ENCODE peak calls at places on chromosomes 4 and X, in eight cellular contexts. D, V, W, R, J, L, G and C are unnamed samples.
A peak's percentile ranks its signal among the peaks of the same experiment; 100 is the strongest.

GRCh38 chr4:10063544-10064300 is 42.4 kb upstream of the SLC2A9 start:
- DNase-seq in D (no peak), V (peak; percentile 25), W (peak; percentile 88), R (no peak), J (peak; percentile 41), L (peak; percentile 64), G (peak; percentile 44), C (peak; percentile 70)

GRCh38 chr4:118910221-118910620 is 21.6 kb downstream of the SYNPO2 start:
- DNase-seq in D (no peak), V (no peak), W (no peak), R (no peak), J (no peak), L (no peak), G (no peak), C (peak; percentile 16)

GRCh38 chr4:56082809-56083208 is 134.1 kb downstream of the CEP135 start:
- DNase-seq in D (no peak), V (no peak), W (no peak), R (no peak), J (no peak), L (no peak), G (no peak), C (no peak)

GRCh38 chr4:165971941-165972340 is 98.9 kb downstream of the TLL1 start:
- DNase-seq in D (no peak), V (peak; percentile 66), W (no peak), R (no peak), J (no peak), L (no peak), G (peak; percentile 90), C (peak; percentile 87)

GRCh38 chr4:109576462-109576861 is 16.4 kb downstream of the MCUB start:
- DNase-seq in D (no peak), V (no peak), W (peak; percentile 10), R (no peak), J (no peak), L (no peak), G (no peak), C (no peak)

GRCh38 chr4:101414496-101414895 is 67.2 kb upstream of the PPP3CA start:
- DNase-seq in D (no peak), V (no peak), W (no peak), R (no peak), J (no peak), L (no peak), G (no peak), C (no peak)

GRCh38 chr4:53764761-53765490 is 173.6 kb upstream of the LNX1 start:
- DNase-seq in D (no peak), V (no peak), W (peak; percentile 32), R (no peak), J (no peak), L (peak; percentile 31), G (no peak), C (no peak)

GRCh38 chr4:14167876-14168510 is 540.5 kb upstream of the BOD1L1 start:
- DNase-seq in D (no peak), V (peak; percentile 58), W (peak; percentile 47), R (no peak), J (no peak), L (peak; percentile 9), G (peak; percentile 83), C (peak; percentile 84)

GRCh38 chr4:17111959-17112659 is 213.7 kb upstream of the LDB2 start:
- DNase-seq in D (no peak), V (no peak), W (peak; percentile 21), R (no peak), J (peak; percentile 31), L (no peak), G (no peak), C (no peak)

GRCh38 chrX:115018040-115018647 is 728 bp upstream of the IL13RA2 start:
- DNase-seq in D (no peak), V (no peak), W (peak; percentile 33), R (no peak), J (no peak), L (peak; percentile 11), G (no peak), C (no peak)

DNA sequence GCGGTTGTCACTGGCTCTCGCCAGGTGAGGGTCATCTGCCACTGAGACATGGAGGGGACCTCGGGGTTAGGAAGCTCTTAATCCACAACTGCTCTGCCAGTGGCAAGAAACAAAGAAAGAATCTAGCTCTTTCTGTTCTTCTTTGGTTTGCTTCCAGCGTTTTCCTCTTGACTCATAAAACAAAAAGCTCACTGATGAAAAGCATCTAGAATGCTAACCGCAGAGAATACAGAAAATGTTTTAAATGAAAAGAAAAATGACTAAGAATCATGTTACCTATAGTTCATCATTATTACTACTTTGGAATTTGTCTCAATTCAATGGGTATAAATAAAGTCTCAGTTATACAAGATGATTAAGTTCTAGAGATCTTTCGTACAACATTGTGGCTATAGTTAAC is 274.8 kb upstream of the TENM3 start:
- DNase-seq in D (no peak), V (peak; percentile 13), W (peak; percentile 60), R (no peak), J (no peak), L (peak; percentile 35), G (no peak), C (peak; percentile 77)
- H3K9ac ChIP-seq in D (no peak overlapping the region), V (no peak overlapping the region), W (no peak overlapping the region), R (no peak overlapping the region), J (no peak overlapping the region), L (no peak overlapping the region), G (no peak overlapping the region), C (peak overlapping the region; percentile 38)

DNA sequence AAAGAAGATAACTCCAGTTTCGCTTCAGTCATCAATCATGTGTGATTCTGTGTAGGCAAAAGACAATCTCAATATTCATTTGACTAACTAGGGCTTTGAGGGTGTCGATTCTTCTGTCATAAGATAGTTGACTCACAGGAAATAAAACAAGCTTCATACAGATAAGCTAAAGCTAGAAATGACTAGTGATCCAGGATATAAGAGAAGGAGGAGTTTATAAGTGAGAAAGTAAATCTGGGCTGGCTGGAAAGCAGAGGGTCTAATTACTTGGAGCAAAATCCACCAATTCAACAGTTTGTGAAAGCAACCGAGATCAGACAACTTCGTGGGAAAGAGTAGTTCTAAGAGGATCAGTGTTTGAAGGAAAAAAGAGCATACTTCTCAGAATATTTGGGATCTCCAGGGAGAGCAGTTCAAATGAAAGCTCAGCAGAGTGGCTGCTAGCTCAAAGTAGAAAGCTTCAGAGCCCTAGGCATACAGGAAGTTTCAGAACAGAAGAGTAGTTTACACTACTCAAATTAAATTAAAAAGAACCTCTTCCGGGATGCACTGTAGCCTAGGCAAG is 429.3 kb downstream of the INPP4B start:
- DNase-seq in D (no peak), V (no peak), W (peak; percentile 52), R (no peak), J (no peak), L (peak; percentile 15), G (peak; percentile 26), C (peak; percentile 72)
- H3K9ac ChIP-seq in D (no peak overlapping the region), V (peak overlapping the region; percentile 13), W (no peak overlapping the region), R (no peak overlapping the region), J (no peak overlapping the region), L (no peak overlapping the region), G (no peak overlapping the region), C (peak overlapping the region; percentile 37)

DNA sequence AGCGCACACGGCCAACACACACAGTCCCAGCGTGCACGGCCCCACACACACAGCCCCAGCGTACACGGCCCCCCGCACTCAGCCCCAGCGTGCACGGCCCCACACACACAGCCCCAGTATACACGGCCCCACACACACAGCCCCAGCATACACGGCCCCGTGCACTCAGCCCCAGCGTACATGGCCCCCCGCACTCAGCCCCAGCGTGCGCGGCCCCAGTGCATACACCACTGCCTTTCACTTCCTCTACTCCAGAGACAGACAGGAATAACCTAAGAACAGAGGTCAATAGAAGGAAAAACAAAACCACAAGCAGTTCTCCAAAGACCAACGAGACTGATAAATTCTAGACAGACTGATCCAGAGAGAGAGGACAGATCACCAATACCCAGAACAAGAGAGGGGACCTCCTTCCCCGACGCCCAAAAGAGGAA is 17.1 kb downstream of the GAK start:
- DNase-seq in D (no peak), V (no peak), W (no peak), R (no peak), J (no peak), L (no peak), G (no peak), C (no peak)
- H3K9ac ChIP-seq in D (no peak overlapping the region), V (no peak overlapping the region), W (peak overlapping the region; percentile 30), R (no peak overlapping the region), J (peak overlapping the region; percentile 44), L (no peak overlapping the region), G (no peak overlapping the region), C (no peak overlapping the region)

DNA sequence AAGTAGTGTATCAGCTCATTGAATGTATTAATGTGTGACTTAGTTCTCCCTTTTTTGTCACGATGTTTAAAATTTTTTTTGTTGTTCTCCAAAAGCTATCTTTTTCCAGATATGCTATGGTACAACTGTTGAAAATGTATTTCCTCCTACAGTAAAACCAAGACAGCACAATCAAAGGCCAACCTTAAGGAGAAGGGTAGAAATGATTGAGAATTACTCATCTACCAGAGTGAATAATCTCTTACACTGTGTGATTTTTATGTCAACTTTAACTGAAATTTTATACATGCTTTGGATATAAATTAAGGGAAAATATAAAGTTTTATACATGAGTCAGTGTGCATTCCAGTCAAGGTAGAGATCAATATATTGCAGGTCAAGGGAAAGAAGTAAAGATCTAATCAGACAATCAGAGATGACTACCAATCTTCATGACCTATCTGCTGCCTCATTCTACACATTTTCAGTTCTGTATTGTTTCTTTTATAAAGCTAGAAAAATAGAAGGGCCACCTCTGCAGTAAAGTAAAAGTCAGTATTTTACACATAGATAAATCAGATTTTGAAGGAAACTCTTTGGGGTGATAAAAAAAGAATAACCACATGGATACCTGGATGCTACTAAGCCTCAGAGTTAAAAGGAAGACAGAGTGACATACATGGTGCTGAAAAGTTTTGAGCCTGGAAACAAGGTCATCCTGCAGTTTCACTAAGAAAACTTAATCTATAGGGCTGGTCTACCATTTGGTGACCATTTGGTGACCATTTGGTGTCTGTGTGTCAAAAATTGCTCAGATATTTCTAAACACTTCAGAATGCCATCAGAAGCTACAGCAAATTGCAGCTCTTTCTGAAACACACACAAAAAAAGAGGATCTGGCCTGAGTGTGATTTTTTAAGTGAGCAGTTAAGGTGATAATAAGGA is 1.6 kb downstream of the FAM13A start:
- DNase-seq in D (no peak), V (no peak), W (peak; percentile 28), R (no peak), J (no peak), L (peak; percentile 8), G (peak; percentile 24), C (peak; percentile 6)
- H3K9ac ChIP-seq in D (no peak overlapping the region), V (no peak overlapping the region), W (peak overlapping the region; percentile 78), R (no peak overlapping the region), J (no peak overlapping the region), L (no peak overlapping the region), G (peak overlapping the region; percentile 52), C (no peak overlapping the region)